ENCODE peak calls at places on chromosomes 5 and 9, in eight cellular contexts. One of them, this sample, is unnamed.

GRCh38 chr9:22170162-22170932 is 161.2 kb upstream of the CDKN2B start:
- DNase-seq in PC-9: no peak
- DNase-seq in lower lobe of right lung: no peak
- DNase-seq in tibial artery: no peak
- DNase-seq in ovary: no peak
- DNase-seq in lower leg skin: no peak
- DNase-seq in astrocyte: peak; percentile 69
- DNase-seq in pancreas: no peak
- DNase-seq in this sample: no peak

GRCh38 chr5:124064956-124065355 is 553.0 kb downstream of the CSNK1G3 start:
- DNase-seq in PC-9: no peak
- DNase-seq in lower lobe of right lung: no peak
- DNase-seq in tibial artery: no peak
- DNase-seq in ovary: no peak
- DNase-seq in lower leg skin: no peak
- DNase-seq in astrocyte: no peak
- DNase-seq in pancreas: no peak
- DNase-seq in this sample: no peak

GRCh38 chr5:135128361-135128760 is 94.3 kb upstream of the PITX1 start:
- DNase-seq in PC-9: no peak
- DNase-seq in lower lobe of right lung: no peak
- DNase-seq in tibial artery: no peak
- DNase-seq in ovary: no peak
- DNase-seq in lower leg skin: no peak
- DNase-seq in astrocyte: no peak
- DNase-seq in pancreas: no peak
- DNase-seq in this sample: no peak

GRCh38 chr5:119361723-119362122 is 5.9 kb downstream of the TNFAIP8 start:
- DNase-seq in PC-9: no peak
- DNase-seq in lower lobe of right lung: no peak
- DNase-seq in tibial artery: no peak
- DNase-seq in ovary: no peak
- DNase-seq in lower leg skin: no peak
- DNase-seq in astrocyte: no peak
- DNase-seq in pancreas: no peak
- DNase-seq in this sample: no peak

GRCh38 chr5:41790038-41790776 is 80.0 kb downstream of the OXCT1 start:
- DNase-seq in PC-9: no peak
- DNase-seq in lower lobe of right lung: no peak
- DNase-seq in tibial artery: no peak
- DNase-seq in ovary: no peak
- DNase-seq in lower leg skin: no peak
- DNase-seq in astrocyte: peak; percentile 27
- DNase-seq in pancreas: no peak
- DNase-seq in this sample: no peak

GRCh38 chr5:176810084-176810597 is at the start of gene UNC5A:
- DNase-seq in PC-9: no peak
- DNase-seq in lower lobe of right lung: no peak
- DNase-seq in tibial artery: no peak
- DNase-seq in ovary: peak; percentile 40
- DNase-seq in lower leg skin: no peak
- DNase-seq in astrocyte: peak; percentile 31
- DNase-seq in pancreas: peak; percentile 23
- DNase-seq in this sample: no peak

GRCh38 chr9:7089794-7090193 is 332.0 kb downstream of the KDM4C start:
- DNase-seq in PC-9: no peak
- DNase-seq in lower lobe of right lung: no peak
- DNase-seq in tibial artery: no peak
- DNase-seq in ovary: no peak
- DNase-seq in lower leg skin: no peak
- DNase-seq in astrocyte: no peak
- DNase-seq in pancreas: no peak
- DNase-seq in this sample: no peak

GRCh38 chr9:127224178-127224882 is 40.2 kb upstream of the GARNL3 start:
- DNase-seq in PC-9: peak; percentile 80
- DNase-seq in lower lobe of right lung: peak; percentile 91
- DNase-seq in tibial artery: peak; percentile 93
- DNase-seq in ovary: peak; percentile 98
- DNase-seq in lower leg skin: peak; percentile 98
- DNase-seq in astrocyte: peak; percentile 36
- DNase-seq in pancreas: peak; percentile 85
- DNase-seq in this sample: peak; percentile 96

GRCh38 chr5:129899454-129899853 is 4.8 kb upstream of the CHSY3 start:
- DNase-seq in PC-9: no peak
- DNase-seq in lower lobe of right lung: no peak
- DNase-seq in tibial artery: no peak
- DNase-seq in ovary: no peak
- DNase-seq in lower leg skin: no peak
- DNase-seq in astrocyte: no peak
- DNase-seq in pancreas: no peak
- DNase-seq in this sample: no peak

GRCh38 chr9:114382951-114383865 is 4.6 kb downstream of the AKNA start:
- DNase-seq in PC-9: no peak
- DNase-seq in lower lobe of right lung: no peak
- DNase-seq in tibial artery: peak; percentile 71
- DNase-seq in ovary: peak; percentile 53
- DNase-seq in lower leg skin: peak; percentile 85
- DNase-seq in astrocyte: no peak
- DNase-seq in pancreas: no peak
- DNase-seq in this sample: peak; percentile 38

GRCh38 chr9:70110194-70111041 is 66.8 kb downstream of the MAMDC2 start:
- DNase-seq in PC-9: no peak
- DNase-seq in lower lobe of right lung: no peak
- DNase-seq in tibial artery: no peak
- DNase-seq in ovary: no peak
- DNase-seq in lower leg skin: no peak
- DNase-seq in astrocyte: peak; percentile 50
- DNase-seq in pancreas: no peak
- DNase-seq in this sample: no peak

GRCh38 chr9:101087426-101087825 is 58.9 kb downstream of the PLPPR1 start:
- DNase-seq in PC-9: no peak
- DNase-seq in lower lobe of right lung: no peak
- DNase-seq in tibial artery: no peak
- DNase-seq in ovary: no peak
- DNase-seq in lower leg skin: no peak
- DNase-seq in astrocyte: no peak
- DNase-seq in pancreas: no peak
- DNase-seq in this sample: no peak

GRCh38 chr9:106878943-106879916 is 16.3 kb downstream of the ZNF462 start:
- DNase-seq in PC-9: no peak
- DNase-seq in lower lobe of right lung: no peak
- DNase-seq in tibial artery: no peak
- DNase-seq in ovary: peak; percentile 82
- DNase-seq in lower leg skin: peak; percentile 87
- DNase-seq in astrocyte: peak; percentile 98
- DNase-seq in pancreas: peak; percentile 38
- DNase-seq in this sample: peak; percentile 55

DNA sequence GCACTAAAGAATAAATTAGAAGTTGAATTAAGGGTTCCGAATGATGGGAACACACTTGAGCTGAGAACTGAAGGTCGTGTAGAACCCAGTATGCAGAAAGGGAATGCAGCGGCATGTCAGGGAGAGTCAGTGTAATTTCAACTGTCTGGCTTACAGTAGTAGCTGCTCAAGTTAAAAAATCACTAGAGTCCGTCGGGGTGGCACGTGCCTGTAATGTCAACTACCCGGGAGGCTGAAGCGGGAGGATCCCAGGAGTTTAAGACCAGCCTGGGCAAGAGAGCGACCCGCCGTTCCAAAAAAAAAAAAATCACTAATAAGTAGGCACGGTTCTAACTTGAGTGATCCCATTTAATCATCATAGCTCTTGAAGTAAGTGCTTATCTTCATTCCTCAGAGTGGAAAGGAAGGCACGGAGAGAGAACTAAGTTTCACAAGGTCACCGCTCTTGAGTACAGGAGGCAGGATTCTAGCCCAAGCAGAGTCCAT is 935 bp downstream of the RMRP start:
- DNase-seq in PC-9: no peak
- DNase-seq in lower lobe of right lung: no peak
- DNase-seq in tibial artery: peak; percentile 33
- DNase-seq in ovary: no peak
- DNase-seq in lower leg skin: no peak
- DNase-seq in astrocyte: no peak
- DNase-seq in pancreas: no peak
- DNase-seq in this sample: no peak
- H3K4me3 ChIP-seq in PC-9: peak overlapping the region; percentile 45
- H3K4me3 ChIP-seq in lower lobe of right lung: peak overlapping the region; percentile 85
- H3K4me3 ChIP-seq in tibial artery: peak overlapping the region; percentile 99
- H3K4me3 ChIP-seq in ovary: peak overlapping the region; percentile 94
- H3K4me3 ChIP-seq in lower leg skin: peak overlapping the region; percentile 7
- H3K4me3 ChIP-seq in astrocyte: peak overlapping the region; percentile 31
- H3K4me3 ChIP-seq in pancreas: no peak overlapping the region
- H3K4me3 ChIP-seq in this sample: no peak overlapping the region

GRCh38 chr9:8400378-8400777 is 600.8 kb upstream of the DMAC1 start:
- DNase-seq in PC-9: no peak
- DNase-seq in lower lobe of right lung: no peak
- DNase-seq in tibial artery: no peak
- DNase-seq in ovary: no peak
- DNase-seq in lower leg skin: no peak
- DNase-seq in astrocyte: no peak
- DNase-seq in pancreas: no peak
- DNase-seq in this sample: no peak
- H3K4me3 ChIP-seq in PC-9: no peak overlapping the region
- H3K4me3 ChIP-seq in lower lobe of right lung: no peak overlapping the region
- H3K4me3 ChIP-seq in tibial artery: no peak overlapping the region
- H3K4me3 ChIP-seq in ovary: no peak overlapping the region
- H3K4me3 ChIP-seq in lower leg skin: no peak overlapping the region
- H3K4me3 ChIP-seq in astrocyte: no peak overlapping the region
- H3K4me3 ChIP-seq in pancreas: no peak overlapping the region
- H3K4me3 ChIP-seq in this sample: no peak overlapping the region

DNA sequence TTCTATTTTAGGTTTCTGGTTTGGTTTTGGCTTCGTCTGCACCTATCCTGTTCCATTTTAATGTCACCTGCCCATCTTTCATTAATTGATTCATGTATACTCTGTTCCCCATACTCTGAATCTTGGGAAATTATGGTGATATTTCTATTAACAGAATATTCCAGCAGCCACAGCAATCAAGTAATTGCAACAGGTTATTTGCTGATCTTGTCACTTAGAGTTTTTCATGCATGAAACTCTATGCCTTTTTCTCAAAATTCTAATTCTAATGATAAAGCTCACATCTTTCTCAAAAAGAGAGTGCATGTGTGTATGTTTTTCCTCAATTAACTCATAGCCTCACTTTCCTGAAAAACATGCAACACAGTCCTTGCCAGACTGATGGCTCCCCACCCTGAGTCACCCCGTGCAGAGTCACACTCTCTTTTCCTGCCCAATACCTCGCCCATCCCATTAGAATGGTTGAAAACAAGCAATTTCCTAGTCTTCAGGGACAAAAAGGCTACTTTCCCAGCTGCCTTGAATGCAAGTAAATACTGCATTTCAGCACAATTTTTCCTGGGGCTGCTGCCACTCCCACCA is 15.6 kb downstream of the GFRA3 start:
- DNase-seq in PC-9: no peak
- DNase-seq in lower lobe of right lung: no peak
- DNase-seq in tibial artery: no peak
- DNase-seq in ovary: no peak
- DNase-seq in lower leg skin: no peak
- DNase-seq in astrocyte: no peak
- DNase-seq in pancreas: no peak
- DNase-seq in this sample: no peak
- H3K4me3 ChIP-seq in PC-9: no peak overlapping the region
- H3K4me3 ChIP-seq in lower lobe of right lung: no peak overlapping the region
- H3K4me3 ChIP-seq in tibial artery: no peak overlapping the region
- H3K4me3 ChIP-seq in ovary: no peak overlapping the region
- H3K4me3 ChIP-seq in lower leg skin: no peak overlapping the region
- H3K4me3 ChIP-seq in astrocyte: no peak overlapping the region
- H3K4me3 ChIP-seq in pancreas: no peak overlapping the region
- H3K4me3 ChIP-seq in this sample: no peak overlapping the region

GRCh38 chr5:65364907-65365306 is 116.8 kb downstream of the ADAMTS6 start:
- DNase-seq in PC-9: no peak
- DNase-seq in lower lobe of right lung: no peak
- DNase-seq in tibial artery: no peak
- DNase-seq in ovary: no peak
- DNase-seq in lower leg skin: no peak
- DNase-seq in astrocyte: peak; percentile 12
- DNase-seq in pancreas: no peak
- DNase-seq in this sample: no peak

GRCh38 chr5:65355301-65355700 is 126.4 kb downstream of the ADAMTS6 start:
- DNase-seq in PC-9: no peak
- DNase-seq in lower lobe of right lung: no peak
- DNase-seq in tibial artery: no peak
- DNase-seq in ovary: no peak
- DNase-seq in lower leg skin: no peak
- DNase-seq in astrocyte: no peak
- DNase-seq in pancreas: no peak
- DNase-seq in this sample: no peak

GRCh38 chr5:65356274-65356673 is 125.4 kb downstream of the ADAMTS6 start:
- DNase-seq in PC-9: no peak
- DNase-seq in lower lobe of right lung: no peak
- DNase-seq in tibial artery: no peak
- DNase-seq in ovary: no peak
- DNase-seq in lower leg skin: no peak
- DNase-seq in astrocyte: no peak
- DNase-seq in pancreas: no peak
- DNase-seq in this sample: no peak

GRCh38 chr5:65359569-65359968 is 122.2 kb downstream of the ADAMTS6 start:
- DNase-seq in PC-9: no peak
- DNase-seq in lower lobe of right lung: no peak
- DNase-seq in tibial artery: no peak
- DNase-seq in ovary: no peak
- DNase-seq in lower leg skin: no peak
- DNase-seq in astrocyte: no peak
- DNase-seq in pancreas: no peak
- DNase-seq in this sample: no peak

GRCh38 chr5:65359981-65360380 is 121.7 kb downstream of the ADAMTS6 start:
- DNase-seq in PC-9: no peak
- DNase-seq in lower lobe of right lung: no peak
- DNase-seq in tibial artery: no peak
- DNase-seq in ovary: no peak
- DNase-seq in lower leg skin: no peak
- DNase-seq in astrocyte: no peak
- DNase-seq in pancreas: no peak
- DNase-seq in this sample: no peak
- H3K4me3 ChIP-seq in PC-9: no peak overlapping the region
- H3K4me3 ChIP-seq in lower lobe of right lung: no peak overlapping the region
- H3K4me3 ChIP-seq in tibial artery: no peak overlapping the region
- H3K4me3 ChIP-seq in ovary: no peak overlapping the region
- H3K4me3 ChIP-seq in lower leg skin: no peak overlapping the region
- H3K4me3 ChIP-seq in astrocyte: no peak overlapping the region
- H3K4me3 ChIP-seq in pancreas: no peak overlapping the region
- H3K4me3 ChIP-seq in this sample: no peak overlapping the region